ENCODE peak calls at places on chromosomes 6 and 20, in four cellular contexts. V, S, N and A are unnamed samples.

GRCh38 chr20:35318502-35319157 is 26.4 kb upstream of the FAM83C start:
- DNase-seq in V (peak; percentile 82), S (no peak), N (no peak), A (no peak)

GRCh38 chr20:6693178-6693807 is 74.2 kb upstream of the BMP2 start:
- DNase-seq in V (no peak), S (no peak), N (no peak), A (no peak)

GRCh38 chr6:127464161-127464880 is 5.1 kb upstream of the KIAA0408 start:
- DNase-seq in V (peak; percentile 82), S (peak; percentile 21), N (peak; percentile 42), A (no peak)

GRCh38 chr6:150764638-150765456 is 100.7 kb upstream of the MTHFD1L start:
- DNase-seq in V (no peak), S (no peak), N (no peak), A (no peak)

GRCh38 chr20:62910777-62911497 is 15.4 kb downstream of the DIDO1 start:
- DNase-seq in V (no peak), S (no peak), N (no peak), A (no peak)

GRCh38 chr20:37886851-37887297 is 16.1 kb upstream of the VSTM2L start:
- DNase-seq in V (no peak), S (no peak), N (no peak), A (peak; percentile 79)

GRCh38 chr6:52337633-52338290 is 24.2 kb upstream of the PAQR8 start:
- DNase-seq in V (no peak), S (no peak), N (no peak), A (no peak)

GRCh38 chr6:110874880-110875547 is 429 bp downstream of the AMD1 start:
- DNase-seq in V (no peak), S (peak; percentile 52), N (no peak), A (peak; percentile 37)

GRCh38 chr6:392441-393390 is 1.2 kb downstream of the IRF4 start:
- DNase-seq in V (peak; percentile 8), S (no peak), N (no peak), A (no peak)

GRCh38 chr20:40953856-40954255 is 74.8 kb upstream of the TOP1 start:
- DNase-seq in V (peak; percentile 87), S (no peak), N (peak; percentile 9), A (no peak)

GRCh38 chr20:2387180-2387577 is 6.5 kb downstream of the TGM6 start:
- DNase-seq in V (peak; percentile 43), S (no peak), N (no peak), A (no peak)

GRCh38 chr20:5864873-5865582 is 85.3 kb downstream of the TRMT6 start:
- DNase-seq in V (peak; percentile 73), S (peak; percentile 43), N (no peak), A (no peak)

GRCh38 chr20:61253264-61253639 is 1.2 kb downstream of the CDH4 start:
- DNase-seq in V (peak; percentile 42), S (no peak), N (no peak), A (no peak)

GRCh38 chr6:111552241-111552744 is 53.4 kb downstream of the TRAF3IP2 start:
- DNase-seq in V (peak; percentile 97), S (peak; percentile 78), N (peak; percentile 96), A (peak; percentile 61)

GRCh38 chr20:24862186-24862585 is 86.9 kb upstream of the CST7 start:
- DNase-seq in V (no peak), S (no peak), N (no peak), A (no peak)

GRCh38 chr6:70375882-70376281 is 37.4 kb upstream of the FAM135A start:
- DNase-seq in V (peak; percentile 19), S (no peak), N (no peak), A (no peak)

GRCh38 chr6:25875563-25875905 is 1.5 kb upstream of the SLC17A3 start:
- DNase-seq in V (no peak), S (no peak), N (no peak), A (no peak)

GRCh38 chr6:75504902-75505233 is 11.3 kb upstream of the FILIP1 start:
- DNase-seq in V (peak; percentile 48), S (no peak), N (no peak), A (no peak)

GRCh38 chr20:8414611-8415274 is 282.7 kb downstream of the PLCB1 start:
- DNase-seq in V (peak; percentile 73), S (no peak), N (peak; percentile 45), A (no peak)

GRCh38 chr6:77930382-77930781 is 277.5 kb downstream of the MEI4 start:
- DNase-seq in V (no peak), S (no peak), N (no peak), A (no peak)

GRCh38 chr6:166796610-166797009 is 159.7 kb downstream of the RNASET2 start:
- DNase-seq in V (no peak), S (no peak), N (no peak), A (no peak)

GRCh38 chr20:48795058-48795457 is 32.7 kb downstream of the PREX1 start:
- DNase-seq in V (no peak), S (no peak), N (no peak), A (no peak)

GRCh38 chr6:132919028-132919427 is 104.7 kb downstream of the RPS12 start:
- DNase-seq in V (peak; percentile 51), S (no peak), N (no peak), A (no peak)

GRCh38 chr6:111087871-111088667 is 766 bp downstream of the SLC16A10 start:
- DNase-seq in V (no peak), S (peak; percentile 19), N (no peak), A (peak; percentile 19)

GRCh38 chr6:90103056-90103793 is 193.4 kb downstream of the BACH2 start:
- DNase-seq in V (no peak), S (no peak), N (peak; percentile 9), A (no peak)

GRCh38 chr6:37777272-37777736 is 42.2 kb upstream of the ZFAND3 start:
- DNase-seq in V (no peak), S (no peak), N (no peak), A (no peak)

GRCh38 chr6:157143171-157143884 is 180.0 kb downstream of the TMEM242 start:
- DNase-seq in V (peak; percentile 96), S (no peak), N (no peak), A (peak; percentile 42)

GRCh38 chr20:5735845-5736530 is 14.2 kb upstream of the SHLD1 start:
- DNase-seq in V (no peak), S (peak; percentile 22), N (no peak), A (no peak)

GRCh38 chr6:142155895-142156757 is 9.1 kb downstream of the VTA1 start:
- DNase-seq in V (peak; percentile 32), S (no peak), N (no peak), A (no peak)

GRCh38 chr6:42993445-42993844 is 9.1 kb downstream of the PPP2R5D start:
- DNase-seq in V (no peak), S (no peak), N (no peak), A (no peak)

GRCh38 chr6:161101517-161101916 is 109.9 kb downstream of the MAP3K4 start:
- DNase-seq in V (no peak), S (no peak), N (no peak), A (no peak)

GRCh38 chr6:160274846-160275510 is 16.4 kb upstream of the SLC22A2 start:
- DNase-seq in V (no peak), S (no peak), N (no peak), A (no peak)

GRCh38 chr6:157755032-157755751 is 67.9 kb upstream of the SNX9 start:
- DNase-seq in V (no peak), S (no peak), N (peak; percentile 26), A (no peak)

GRCh38 chr6:12886961-12887775 is 170.6 kb downstream of the PHACTR1 start:
- DNase-seq in V (peak; percentile 17), S (no peak), N (no peak), A (no peak)

GRCh38 chr6:112881027-112881426 is 533.9 kb downstream of the RFPL4B start:
- DNase-seq in V (peak; percentile 72), S (no peak), N (no peak), A (no peak)

GRCh38 chr20:44157061-44157460 is 29.9 kb downstream of the JPH2 start:
- DNase-seq in V (no peak), S (no peak), N (no peak), A (no peak)

GRCh38 chr20:46803446-46804020 is 91.1 kb upstream of the EYA2 start:
- DNase-seq in V (no peak), S (no peak), N (no peak), A (no peak)

GRCh38 chr6:17584241-17584803 is 15.8 kb upstream of the FAM8A1 start:
- DNase-seq in V (peak; percentile 80), S (peak; percentile 17), N (peak; percentile 37), A (no peak)
- TF ChIP-seq CTCF in V (peak; percentile 69), S (peak; percentile 64), N (peak; percentile 66), A (peak; percentile 83)

GRCh38 chr20:33666293-33667244 is at the start of gene ACTL10:
- DNase-seq in V (peak; percentile 98), S (peak; percentile 99), N (peak; percentile 91), A (peak; percentile 98)
- TF ChIP-seq CTCF in V (peak; percentile 33), S (no peak), N (peak; percentile 68), A (peak; percentile 54)

GRCh38 chr6:140538926-140539325 is 1164.5 kb upstream of the CITED2 start:
- DNase-seq in V (peak; percentile 28), S (no peak), N (no peak), A (no peak)
- TF ChIP-seq CTCF in V (no peak), S (no peak), N (no peak), A (no peak)

DNA sequence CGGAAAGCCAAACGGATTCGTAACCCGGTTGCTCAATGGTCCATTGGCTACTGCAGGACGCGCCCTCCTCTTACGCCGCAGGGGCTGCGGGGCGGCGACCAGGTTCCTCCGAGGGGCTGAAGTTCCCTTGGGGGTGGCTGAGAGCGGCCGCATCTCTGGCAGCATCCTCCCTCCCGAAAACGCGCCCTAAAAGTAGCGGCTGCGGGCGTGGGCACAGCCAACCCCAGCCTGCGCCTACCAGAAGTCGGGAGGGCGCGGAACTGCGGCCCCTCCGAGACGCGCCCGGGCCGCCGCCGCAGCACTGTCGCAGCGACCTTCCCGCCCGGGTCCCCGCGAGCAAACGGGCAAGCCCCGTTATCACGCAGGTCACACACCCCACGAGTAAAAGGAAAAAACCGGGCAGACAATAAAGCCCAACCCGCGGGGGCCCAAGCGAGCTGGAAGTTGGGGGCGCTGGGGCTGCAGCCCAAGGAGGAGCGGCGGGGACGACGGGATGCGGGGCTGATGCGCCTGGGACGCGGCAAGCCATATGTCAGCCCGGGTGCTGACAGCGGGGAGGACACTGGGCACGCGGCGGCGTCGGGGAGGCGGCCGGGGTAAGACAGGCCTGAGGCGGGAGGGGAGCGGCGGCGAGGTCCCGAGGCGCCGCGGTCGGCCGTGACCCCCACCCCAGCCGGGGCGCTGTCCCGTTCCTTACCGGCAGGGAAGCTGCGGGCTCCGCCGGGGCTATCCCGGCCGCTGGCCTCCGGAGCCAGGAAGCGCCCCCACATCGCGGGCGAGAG is 700 bp downstream of the CEP85L start:
- DNase-seq in V (peak; percentile 45), S (peak; percentile 53), N (no peak), A (peak; percentile 53)
- TF ChIP-seq CTCF in V (no peak), S (peak; percentile 31), N (peak; percentile 7), A (peak; percentile 44)

DNA sequence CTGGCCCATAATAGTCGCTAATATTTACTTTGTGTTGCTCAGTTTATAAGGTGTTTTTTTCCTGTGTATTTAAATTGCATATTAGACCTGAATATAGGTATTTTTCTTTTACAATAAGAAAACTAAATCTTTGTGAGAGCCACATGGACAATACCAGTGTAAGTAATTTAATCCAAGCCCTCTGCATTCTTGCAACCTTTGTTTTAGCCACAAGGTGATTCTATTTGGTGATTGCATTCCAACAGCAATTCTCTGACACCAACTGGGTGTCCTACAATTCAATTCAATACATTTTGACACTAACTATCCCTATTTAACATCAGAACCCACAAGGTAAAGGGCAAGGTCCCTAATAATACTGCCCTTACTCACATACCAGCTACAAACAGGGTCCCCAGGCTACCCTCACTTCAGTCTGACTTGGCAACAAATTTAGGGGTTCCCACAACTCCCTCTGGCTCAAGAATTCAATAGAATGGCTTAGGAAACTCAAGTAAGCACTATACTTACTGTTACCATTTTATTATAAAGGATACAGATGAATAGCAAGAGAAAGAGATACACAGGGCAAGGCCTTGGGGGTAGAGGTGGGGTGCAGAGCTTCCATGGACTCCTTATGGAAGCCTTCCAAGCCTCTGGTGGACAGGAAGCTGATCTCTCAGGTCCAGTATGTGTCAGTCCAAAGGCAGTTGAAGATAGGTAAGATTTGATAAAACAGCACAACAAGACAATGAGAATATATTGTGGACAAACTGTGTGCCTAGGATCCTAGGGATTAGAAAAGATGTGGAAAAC is 169.3 kb downstream of the CD83 start:
- DNase-seq in V (no peak), S (no peak), N (no peak), A (no peak)
- TF ChIP-seq CTCF in V (no peak), S (no peak), N (no peak), A (no peak)